ENCODE peak calls at places on chromosomes 16 and 17, in eight cellular contexts. One of them, this sample, is unnamed.

GRCh38 chr17:68531252-68531651 is 19.0 kb downstream of the PRKAR1A start:
- DNase-seq in ascending aorta: no peak
- DNase-seq in activated CD8-positive, alpha-beta T cell treated with anti-CD3 and anti-CD28 coated beads, Interleukin-2, amount 10 ng/mL, durations not matched to agents 7 days and 5 days: no peak
- DNase-seq in NCI-H2107: no peak
- DNase-seq in NCI-H1105: no peak
- DNase-seq in stimulated activated CD8-positive, alpha-beta memory T cell treated with anti-CD3 and anti-CD28 coated beads, Interleukin-2, amount 100 ng/mL, for 1 hour: no peak
- DNase-seq in activated naive CD4-positive, alpha-beta T cell treated with anti-CD3 and anti-CD28 coated beads for 36 hours: no peak
- DNase-seq in central memory CD4-positive, alpha-beta T cell: no peak
- DNase-seq in this sample: no peak

GRCh38 chr17:46832945-46833839 is 14.7 kb upstream of the WNT3 start:
- DNase-seq in activated naive CD4-positive, alpha-beta T cell treated with anti-CD3 and anti-CD28 coated beads for 36 hours: no peak
- DNase-seq in ascending aorta: no peak
- DNase-seq in NCI-H2107: no peak
- DNase-seq in stimulated activated CD8-positive, alpha-beta memory T cell treated with anti-CD3 and anti-CD28 coated beads, Interleukin-2, amount 100 ng/mL, for 1 hour: no peak
- DNase-seq in central memory CD4-positive, alpha-beta T cell: no peak
- DNase-seq in NCI-H1105: no peak
- DNase-seq in activated CD8-positive, alpha-beta T cell treated with anti-CD3 and anti-CD28 coated beads, Interleukin-2, amount 10 ng/mL, durations not matched to agents 7 days and 5 days: no peak
- DNase-seq in this sample: peak; percentile 34

GRCh38 chr17:15440347-15440746 is 27.1 kb downstream of the CDRT4 start:
- DNase-seq in central memory CD4-positive, alpha-beta T cell: no peak
- DNase-seq in ascending aorta: no peak
- DNase-seq in NCI-H1105: no peak
- DNase-seq in NCI-H2107: no peak
- DNase-seq in activated naive CD4-positive, alpha-beta T cell treated with anti-CD3 and anti-CD28 coated beads for 36 hours: no peak
- DNase-seq in stimulated activated CD8-positive, alpha-beta memory T cell treated with anti-CD3 and anti-CD28 coated beads, Interleukin-2, amount 100 ng/mL, for 1 hour: no peak
- DNase-seq in activated CD8-positive, alpha-beta T cell treated with anti-CD3 and anti-CD28 coated beads, Interleukin-2, amount 10 ng/mL, durations not matched to agents 7 days and 5 days: no peak
- DNase-seq in this sample: no peak

GRCh38 chr17:8167526-8167925 is 4.8 kb upstream of the VAMP2 start:
- DNase-seq in NCI-H1105: no peak
- DNase-seq in activated naive CD4-positive, alpha-beta T cell treated with anti-CD3 and anti-CD28 coated beads for 36 hours: no peak
- DNase-seq in NCI-H2107: no peak
- DNase-seq in central memory CD4-positive, alpha-beta T cell: no peak
- DNase-seq in activated CD8-positive, alpha-beta T cell treated with anti-CD3 and anti-CD28 coated beads, Interleukin-2, amount 10 ng/mL, durations not matched to agents 7 days and 5 days: no peak
- DNase-seq in stimulated activated CD8-positive, alpha-beta memory T cell treated with anti-CD3 and anti-CD28 coated beads, Interleukin-2, amount 100 ng/mL, for 1 hour: no peak
- DNase-seq in ascending aorta: no peak
- DNase-seq in this sample: no peak

GRCh38 chr16:62034236-62035114 is 1.8 kb downstream of the CDH8 start:
- DNase-seq in activated naive CD4-positive, alpha-beta T cell treated with anti-CD3 and anti-CD28 coated beads for 36 hours: no peak
- DNase-seq in ascending aorta: no peak
- DNase-seq in stimulated activated CD8-positive, alpha-beta memory T cell treated with anti-CD3 and anti-CD28 coated beads, Interleukin-2, amount 100 ng/mL, for 1 hour: no peak
- DNase-seq in NCI-H2107: no peak
- DNase-seq in NCI-H1105: peak; percentile 26
- DNase-seq in activated CD8-positive, alpha-beta T cell treated with anti-CD3 and anti-CD28 coated beads, Interleukin-2, amount 10 ng/mL, durations not matched to agents 7 days and 5 days: no peak
- DNase-seq in central memory CD4-positive, alpha-beta T cell: no peak
- DNase-seq in this sample: no peak

GRCh38 chr17:47674503-47674902 is 19.5 kb upstream of the TBKBP1 start:
- DNase-seq in stimulated activated CD8-positive, alpha-beta memory T cell treated with anti-CD3 and anti-CD28 coated beads, Interleukin-2, amount 100 ng/mL, for 1 hour: no peak
- DNase-seq in central memory CD4-positive, alpha-beta T cell: no peak
- DNase-seq in activated CD8-positive, alpha-beta T cell treated with anti-CD3 and anti-CD28 coated beads, Interleukin-2, amount 10 ng/mL, durations not matched to agents 7 days and 5 days: no peak
- DNase-seq in ascending aorta: no peak
- DNase-seq in NCI-H1105: no peak
- DNase-seq in activated naive CD4-positive, alpha-beta T cell treated with anti-CD3 and anti-CD28 coated beads for 36 hours: no peak
- DNase-seq in NCI-H2107: no peak
- DNase-seq in this sample: no peak

GRCh38 chr16:27238016-27238587 is 30.5 kb downstream of the NSMCE1 start:
- DNase-seq in NCI-H2107: no peak
- DNase-seq in ascending aorta: peak; percentile 64
- DNase-seq in central memory CD4-positive, alpha-beta T cell: no peak
- DNase-seq in activated CD8-positive, alpha-beta T cell treated with anti-CD3 and anti-CD28 coated beads, Interleukin-2, amount 10 ng/mL, durations not matched to agents 7 days and 5 days: no peak
- DNase-seq in stimulated activated CD8-positive, alpha-beta memory T cell treated with anti-CD3 and anti-CD28 coated beads, Interleukin-2, amount 100 ng/mL, for 1 hour: no peak
- DNase-seq in activated naive CD4-positive, alpha-beta T cell treated with anti-CD3 and anti-CD28 coated beads for 36 hours: peak; percentile 54
- DNase-seq in NCI-H1105: no peak
- DNase-seq in this sample: peak; percentile 64

GRCh38 chr17:49071106-49071505 is 61.5 kb upstream of the B4GALNT2 start:
- DNase-seq in NCI-H2107: no peak
- DNase-seq in NCI-H1105: no peak
- DNase-seq in stimulated activated CD8-positive, alpha-beta memory T cell treated with anti-CD3 and anti-CD28 coated beads, Interleukin-2, amount 100 ng/mL, for 1 hour: no peak
- DNase-seq in activated CD8-positive, alpha-beta T cell treated with anti-CD3 and anti-CD28 coated beads, Interleukin-2, amount 10 ng/mL, durations not matched to agents 7 days and 5 days: no peak
- DNase-seq in ascending aorta: no peak
- DNase-seq in activated naive CD4-positive, alpha-beta T cell treated with anti-CD3 and anti-CD28 coated beads for 36 hours: no peak
- DNase-seq in central memory CD4-positive, alpha-beta T cell: no peak
- DNase-seq in this sample: no peak

This sample was measured in activated CD4-positive, alpha-beta memory T cell treated with anti-CD3 and anti-CD28 coated beads for 36 hours.